ENCODE peak calls at places on chromosomes 6 and 20, in seven cellular contexts. B is skeletal muscle cell, F is fibroblast of villous mesenchyme, V is fibroblast of lung, Q is fibroblast of the aortic adventitia, O is lower leg skin, K is AG04449. W is an unnamed sample.
A peak's percentile ranks its signal among the peaks of the same experiment; 100 is the strongest.

GRCh38 chr6:95309545-95309944 is 267.8 kb upstream of the MANEA start:
- DNase-seq in B (no peak), Q (no peak), F (no peak), K (no peak), O (no peak), V (no peak), W (no peak)

GRCh38 chr6:5379647-5380242 is 118.4 kb downstream of the FARS2 start:
- DNase-seq in O (no peak), K (no peak), Q (peak; percentile 60), B (no peak), V (peak; percentile 60), F (peak; percentile 52), W (peak; percentile 73)

GRCh38 chr20:18585134-18585533 is 2.7 kb upstream of the DTD1 start:
- DNase-seq in O (no peak), K (no peak), B (peak; percentile 56), V (peak; percentile 76), F (peak; percentile 48), Q (peak; percentile 88), W (peak; percentile 23)

GRCh38 chr6:114747995-114748625 is 405.3 kb upstream of the HS3ST5 start:
- DNase-seq in F (peak; percentile 43), O (no peak), V (peak; percentile 72), B (peak; percentile 40), Q (peak; percentile 30), K (peak; percentile 24), W (peak; percentile 16)

GRCh38 chr20:45959956-45960630 is 11.9 kb downstream of the ZNF335 start:
- DNase-seq in K (no peak), F (no peak), Q (no peak), B (no peak), O (peak; percentile 73), V (no peak), W (no peak)

GRCh38 chr6:155026366-155027045 is 31.4 kb downstream of the TIAM2 start:
- DNase-seq in B (peak; percentile 93), K (peak; percentile 50), O (peak; percentile 82), V (peak; percentile 85), Q (peak; percentile 85), F (peak; percentile 70), W (peak; percentile 49)

GRCh38 chr6:335572-335971 is 43.3 kb downstream of the DUSP22 start:
- DNase-seq in F (no peak), Q (no peak), V (no peak), B (no peak), K (no peak), O (no peak), W (no peak)

GRCh38 chr20:13173201-13173600 is 47.9 kb upstream of the ISM1 start:
- DNase-seq in O (no peak), K (no peak), Q (no peak), F (no peak), V (no peak), B (no peak), W (no peak)

GRCh38 chr20:31835977-31836852 is 9.2 kb downstream of the FOXS1 start:
- DNase-seq in K (no peak), O (peak; percentile 94), Q (peak; percentile 89), F (peak; percentile 92), V (peak; percentile 89), B (peak; percentile 62), W (peak; percentile 67)

GRCh38 chr6:15654250-15654649 is 8.6 kb downstream of the DTNBP1 start:
- DNase-seq in Q (no peak), K (no peak), B (no peak), F (no peak), V (no peak), O (no peak), W (no peak)

DNA sequence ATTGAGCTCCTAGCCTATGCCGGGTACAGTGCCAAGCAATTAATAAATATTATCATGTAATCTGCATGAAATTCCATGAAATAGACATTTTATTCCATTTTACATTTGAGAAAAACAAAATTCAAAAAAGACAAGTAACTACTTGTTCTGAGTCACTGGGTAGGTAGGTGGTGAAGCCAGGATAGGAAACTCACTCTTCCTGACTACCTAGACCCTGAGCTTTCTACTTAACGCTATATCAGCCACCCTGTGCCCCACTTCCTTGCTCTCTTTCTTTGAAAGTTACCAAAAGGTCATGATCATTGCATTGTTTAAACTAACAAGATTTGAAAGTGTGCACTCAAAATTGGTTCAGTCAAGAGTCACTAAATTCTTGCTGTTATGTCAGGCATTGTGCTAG is 235.7 kb downstream of the CD83 start:
- DNase-seq in Q (no peak), K (no peak), V (no peak), F (no peak), B (no peak), O (no peak), W (no peak)
- H3K4me3 ChIP-seq in Q (no peak overlapping the region), K (no peak overlapping the region), V (no peak overlapping the region), F (no peak overlapping the region), B (no peak overlapping the region), O (no peak overlapping the region), W (no peak overlapping the region)

GRCh38 chr6:165662671-165663282 is at the start of gene PDE10A:
- DNase-seq in F (peak; percentile 54), B (no peak), Q (peak; percentile 63), K (no peak), O (peak; percentile 73), V (peak; percentile 20), W (no peak)

GRCh38 chr6:165661416-165662001 is 1.5 kb downstream of the PDE10A start:
- DNase-seq in V (no peak), Q (peak; percentile 26), K (no peak), B (no peak), O (peak; percentile 82), F (peak; percentile 11), W (no peak)

GRCh38 chr6:165660881-165661415 is 2.1 kb downstream of the PDE10A start:
- DNase-seq in Q (no peak), V (no peak), O (no peak), K (no peak), F (no peak), B (no peak), W (no peak)

GRCh38 chr6:165663283-165663735 is 268 bp upstream of the PDE10A start:
- DNase-seq in F (peak; percentile 61), V (peak; percentile 58), O (peak; percentile 81), K (no peak), Q (peak; percentile 72), B (no peak), W (no peak)

GRCh38 chr6:165662041-165662491 is 975 bp downstream of the PDE10A start:
- DNase-seq in K (no peak), O (peak; percentile 66), Q (peak; percentile 21), F (peak; percentile 41), B (no peak), V (no peak), W (no peak)
- H3K4me3 ChIP-seq in K (no peak overlapping the region), O (peak overlapping the region; percentile 39), Q (peak overlapping the region; percentile 75), F (peak overlapping the region; percentile 66), B (peak overlapping the region; percentile 60), V (no peak overlapping the region), W (peak overlapping the region; percentile 51)

DNA sequence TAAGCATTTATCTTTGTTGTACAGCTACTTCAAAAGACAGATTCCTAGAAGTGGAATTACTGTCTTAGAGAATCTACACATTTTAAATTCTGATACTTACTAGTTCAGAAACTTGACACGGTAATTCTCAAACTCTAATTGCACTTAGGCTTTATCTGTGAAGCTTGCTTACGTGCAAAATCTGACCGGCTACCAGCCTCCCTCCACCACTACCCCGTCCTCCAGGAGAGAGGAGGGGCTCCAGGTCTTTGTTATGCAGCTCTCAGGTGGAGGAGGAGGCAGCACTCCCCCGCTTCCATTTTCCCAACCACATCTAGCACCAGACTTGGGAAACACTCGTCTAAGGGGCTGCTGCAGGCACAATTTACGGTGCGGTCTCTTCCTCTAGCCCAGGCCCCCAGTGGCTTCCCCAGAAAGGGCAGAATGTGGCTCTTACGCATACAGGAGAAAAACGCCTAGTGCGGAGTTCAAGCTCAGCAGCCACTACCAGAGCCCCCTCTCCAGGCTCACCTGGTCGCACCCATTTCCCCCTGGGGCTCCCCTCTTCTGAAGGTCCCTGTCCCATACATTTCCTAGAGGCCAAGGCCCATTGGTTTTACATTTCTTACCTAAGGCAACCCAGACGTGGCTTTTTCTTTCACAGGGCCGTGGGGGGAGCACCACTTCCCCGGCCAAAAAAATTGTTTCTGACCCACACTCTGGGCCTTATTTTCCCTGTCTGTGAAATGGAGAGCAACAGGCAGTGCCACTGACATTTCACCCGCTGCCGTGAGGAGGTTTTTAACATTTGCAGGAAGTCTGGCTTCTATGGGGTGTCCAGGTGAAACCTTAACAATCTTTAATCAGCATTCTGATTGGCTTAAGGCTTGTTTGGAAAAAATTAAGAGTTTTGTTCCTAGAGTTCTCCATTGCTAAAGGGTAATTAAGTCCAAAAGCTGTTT is 1.6 kb upstream of the TGIF2 start:
- DNase-seq in K (no peak), B (no peak), O (no peak), F (no peak), Q (no peak), V (no peak), W (no peak)
- H3K4me3 ChIP-seq in K (no peak overlapping the region), B (no peak overlapping the region), O (no peak overlapping the region), F (no peak overlapping the region), Q (no peak overlapping the region), V (no peak overlapping the region), W (no peak overlapping the region)

DNA sequence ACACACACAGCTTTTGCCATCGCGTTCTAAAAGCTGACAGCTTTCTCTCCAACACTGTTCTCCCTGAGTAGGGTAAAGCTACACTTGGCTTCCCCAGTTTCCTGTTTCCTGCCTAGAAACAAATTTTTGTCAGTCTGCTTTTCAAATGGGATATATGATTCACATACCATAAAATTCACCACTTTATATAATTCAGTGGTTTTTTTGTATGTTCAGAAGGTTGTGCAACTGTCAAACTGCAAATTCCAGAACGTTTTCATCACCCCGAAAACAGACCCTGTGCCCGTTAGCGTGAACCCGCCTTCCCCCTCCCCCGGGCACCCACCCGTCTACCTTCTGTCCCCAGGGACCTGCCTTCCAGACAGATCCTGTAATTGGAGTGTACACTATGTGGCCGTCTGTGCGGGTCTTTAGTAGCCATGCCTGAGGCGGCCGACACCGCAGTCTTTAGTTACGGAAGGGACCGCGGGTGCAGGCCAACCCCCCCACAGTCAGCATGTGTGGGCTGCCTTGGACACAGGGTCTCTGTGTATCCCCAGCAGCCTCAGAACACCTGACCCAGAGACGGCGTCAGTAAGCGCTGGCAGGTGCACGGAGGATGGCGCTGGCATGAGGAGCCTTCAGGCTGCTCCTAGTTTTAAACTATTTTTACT is 16.6 kb downstream of the HRH3 start:
- DNase-seq in F (no peak), O (no peak), V (no peak), B (no peak), Q (no peak), K (no peak), W (no peak)
- H3K4me3 ChIP-seq in F (no peak overlapping the region), O (no peak overlapping the region), V (no peak overlapping the region), B (no peak overlapping the region), Q (no peak overlapping the region), K (no peak overlapping the region), W (no peak overlapping the region)